ENCODE peak calls at places on chromosome 17, in five cellular contexts. One of them, this sample, is unnamed.

GRCh38 chr17:61393904-61394629 is 5.6 kb upstream of the TBX2 start:
- DNase-seq in NCI-H1694 treated with DMSO at 0.1 percent for 48 hours: no peak
- DNase-seq in nucleus accumbens: no peak
- DNase-seq in GM10248: no peak
- DNase-seq in NCI-H1048: no peak
- DNase-seq in this sample: no peak

GRCh38 chr17:83067718-83068261 is 11.6 kb upstream of the METRNL start:
- DNase-seq in nucleus accumbens: no peak
- DNase-seq in NCI-H1048: no peak
- DNase-seq in GM10248: no peak
- DNase-seq in NCI-H1694 treated with DMSO at 0.1 percent for 48 hours: no peak
- DNase-seq in this sample: no peak

GRCh38 chr17:77325826-77326581 is 185.2 kb downstream of the SEC14L1 start:
- DNase-seq in NCI-H1048: no peak
- DNase-seq in nucleus accumbens: no peak
- DNase-seq in NCI-H1694 treated with DMSO at 0.1 percent for 48 hours: no peak
- DNase-seq in GM10248: no peak
- DNase-seq in this sample: no peak

GRCh38 chr17:59893617-59894100 is 738 bp downstream of the RPS6KB1 start:
- DNase-seq in NCI-H1048: no peak
- DNase-seq in NCI-H1694 treated with DMSO at 0.1 percent for 48 hours: peak
- DNase-seq in nucleus accumbens: no peak
- DNase-seq in GM10248: peak
- DNase-seq in this sample: peak

GRCh38 chr17:80997471-80998387 is 6.1 kb downstream of the CHMP6 start:
- DNase-seq in NCI-H1694 treated with DMSO at 0.1 percent for 48 hours: no peak
- DNase-seq in NCI-H1048: no peak
- DNase-seq in GM10248: no peak
- DNase-seq in nucleus accumbens: no peak
- DNase-seq in this sample: no peak

GRCh38 chr17:74089869-74090464 is 113.5 kb upstream of the RPL38 start:
- DNase-seq in nucleus accumbens: no peak
- DNase-seq in NCI-H1048: peak
- DNase-seq in GM10248: peak
- DNase-seq in NCI-H1694 treated with DMSO at 0.1 percent for 48 hours: peak
- DNase-seq in this sample: no peak

GRCh38 chr17:12457493-12457892 is 208.2 kb upstream of the MYOCD start:
- DNase-seq in nucleus accumbens: no peak
- DNase-seq in NCI-H1694 treated with DMSO at 0.1 percent for 48 hours: no peak
- DNase-seq in NCI-H1048: no peak
- DNase-seq in GM10248: no peak
- DNase-seq in this sample: no peak

GRCh38 chr17:42180922-42181850 is at the start of gene KCNH4:
- DNase-seq in GM10248: peak
- DNase-seq in nucleus accumbens: peak
- DNase-seq in NCI-H1694 treated with DMSO at 0.1 percent for 48 hours: peak
- DNase-seq in NCI-H1048: peak
- DNase-seq in this sample: peak

GRCh38 chr17:81420769-81421462 is 25.7 kb downstream of the BAHCC1 start:
- DNase-seq in nucleus accumbens: peak
- DNase-seq in NCI-H1048: no peak
- DNase-seq in NCI-H1694 treated with DMSO at 0.1 percent for 48 hours: no peak
- DNase-seq in GM10248: no peak
- DNase-seq in this sample: peak

GRCh38 chr17:63543822-63544420 is 6.4 kb upstream of the DCAF7 start:
- DNase-seq in NCI-H1694 treated with DMSO at 0.1 percent for 48 hours: no peak
- DNase-seq in GM10248: no peak
- DNase-seq in NCI-H1048: no peak
- DNase-seq in nucleus accumbens: no peak
- DNase-seq in this sample: no peak

GRCh38 chr17:51692917-51693316 is 432.6 kb downstream of the UTP18 start:
- DNase-seq in nucleus accumbens: no peak
- DNase-seq in NCI-H1694 treated with DMSO at 0.1 percent for 48 hours: no peak
- DNase-seq in NCI-H1048: no peak
- DNase-seq in GM10248: no peak
- DNase-seq in this sample: no peak

GRCh38 chr17:2593846-2594656 is 597 bp downstream of the PAFAH1B1 start:
- DNase-seq in NCI-H1048: no peak
- DNase-seq in NCI-H1694 treated with DMSO at 0.1 percent for 48 hours: no peak
- DNase-seq in nucleus accumbens: peak
- DNase-seq in GM10248: peak
- DNase-seq in this sample: peak

GRCh38 chr17:79242873-79243602 is 168.4 kb downstream of the ENGASE start:
- DNase-seq in NCI-H1048: no peak
- DNase-seq in GM10248: no peak
- DNase-seq in nucleus accumbens: no peak
- DNase-seq in NCI-H1694 treated with DMSO at 0.1 percent for 48 hours: no peak
- DNase-seq in this sample: no peak

This sample was measured in endothelial cell of umbilical vein.